ENCODE peak calls at places on chromosomes 13 and 19, in six cellular contexts. One of them, this sample, is unnamed. For H3K4me1, the result is how much of the 10 kb centered on the place peaks cover.

GRCh38 chr13:36453518-36453917 is 21.2 kb downstream of the CCNA1 start:
- DNase-seq in heart right ventricle: no peak
- DNase-seq in thyroid gland: no peak
- DNase-seq in right cardiac atrium: no peak
- DNase-seq in tibial nerve: no peak
- DNase-seq in breast epithelium: no peak
- DNase-seq in this sample: no peak

GRCh38 chr19:12202250-12202649 is 39.4 kb downstream of the ZNF136 start:
- DNase-seq in thyroid gland: peak
- DNase-seq in right cardiac atrium: no peak
- DNase-seq in breast epithelium: no peak
- DNase-seq in heart right ventricle: peak
- DNase-seq in tibial nerve: no peak
- DNase-seq in this sample: peak

GRCh38 chr13:111938743-111939142 is 128.2 kb upstream of the SOX1 start:
- DNase-seq in breast epithelium: no peak
- DNase-seq in tibial nerve: no peak
- DNase-seq in right cardiac atrium: no peak
- DNase-seq in thyroid gland: no peak
- DNase-seq in heart right ventricle: no peak
- DNase-seq in this sample: no peak

GRCh38 chr13:71320452-71320851 is 546.6 kb downstream of the DACH1 start:
- DNase-seq in thyroid gland: no peak
- DNase-seq in right cardiac atrium: no peak
- DNase-seq in tibial nerve: no peak
- DNase-seq in breast epithelium: no peak
- DNase-seq in heart right ventricle: no peak
- DNase-seq in this sample: no peak

GRCh38 chr19:28516415-28516872 is 696.5 kb downstream of the UQCRFS1 start:
- DNase-seq in right cardiac atrium: no peak
- DNase-seq in breast epithelium: no peak
- DNase-seq in thyroid gland: no peak
- DNase-seq in tibial nerve: no peak
- DNase-seq in heart right ventricle: no peak
- DNase-seq in this sample: no peak

GRCh38 chr19:28170066-28170465 is 1042.9 kb downstream of the UQCRFS1 start:
- DNase-seq in tibial nerve: no peak
- DNase-seq in thyroid gland: no peak
- DNase-seq in heart right ventricle: no peak
- DNase-seq in right cardiac atrium: no peak
- DNase-seq in breast epithelium: no peak
- DNase-seq in this sample: no peak

GRCh38 chr13:48579167-48579918 is 46.5 kb upstream of the RCBTB2 start:
- DNase-seq in tibial nerve: no peak
- DNase-seq in breast epithelium: no peak
- DNase-seq in thyroid gland: no peak
- DNase-seq in right cardiac atrium: no peak
- DNase-seq in heart right ventricle: peak
- DNase-seq in this sample: no peak

GRCh38 chr19:41249707-41250423 is 14.3 kb upstream of the HNRNPUL1 start:
- DNase-seq in thyroid gland: no peak
- DNase-seq in right cardiac atrium: no peak
- DNase-seq in breast epithelium: no peak
- DNase-seq in tibial nerve: no peak
- DNase-seq in heart right ventricle: no peak
- DNase-seq in this sample: no peak

GRCh38 chr19:19628499-19629134 is 597 bp upstream of the LPAR2 start:
- DNase-seq in breast epithelium: peak
- DNase-seq in right cardiac atrium: no peak
- DNase-seq in thyroid gland: peak
- DNase-seq in tibial nerve: no peak
- DNase-seq in heart right ventricle: no peak
- DNase-seq in this sample: no peak

GRCh38 chr19:18280247-18281081 is 958 bp downstream of the JUND start:
- DNase-seq in breast epithelium: peak
- DNase-seq in tibial nerve: peak
- DNase-seq in thyroid gland: peak
- DNase-seq in right cardiac atrium: peak
- DNase-seq in heart right ventricle: peak
- DNase-seq in this sample: peak

GRCh38 chr19:47004012-47004465 is 15.6 kb upstream of the NPAS1 start:
- DNase-seq in tibial nerve: no peak
- DNase-seq in right cardiac atrium: no peak
- DNase-seq in thyroid gland: no peak
- DNase-seq in heart right ventricle: no peak
- DNase-seq in breast epithelium: no peak
- DNase-seq in this sample: no peak

GRCh38 chr13:35711909-35712308 is 235.4 kb upstream of the MAB21L1 start:
- DNase-seq in thyroid gland: no peak
- DNase-seq in heart right ventricle: no peak
- DNase-seq in tibial nerve: no peak
- DNase-seq in breast epithelium: no peak
- DNase-seq in right cardiac atrium: no peak
- DNase-seq in this sample: no peak

GRCh38 chr13:82305588-82305987 is 1576.7 kb downstream of the SLITRK1 start:
- DNase-seq in tibial nerve: no peak
- DNase-seq in heart right ventricle: no peak
- DNase-seq in thyroid gland: no peak
- DNase-seq in right cardiac atrium: no peak
- DNase-seq in breast epithelium: no peak
- DNase-seq in this sample: no peak

GRCh38 chr13:62643007-62643483 is 1227.4 kb upstream of the PCDH20 start:
- DNase-seq in thyroid gland: no peak
- DNase-seq in tibial nerve: no peak
- DNase-seq in heart right ventricle: no peak
- DNase-seq in breast epithelium: no peak
- DNase-seq in right cardiac atrium: no peak
- DNase-seq in this sample: no peak

GRCh38 chr19:22610121-22610520 is 24.0 kb upstream of the ZNF492 start:
- DNase-seq in breast epithelium: no peak
- DNase-seq in thyroid gland: no peak
- DNase-seq in tibial nerve: no peak
- DNase-seq in heart right ventricle: no peak
- DNase-seq in right cardiac atrium: no peak
- DNase-seq in this sample: no peak

GRCh38 chr19:39416626-39417120 is 4.2 kb downstream of the PLEKHG2 start:
- DNase-seq in right cardiac atrium: no peak
- DNase-seq in breast epithelium: no peak
- DNase-seq in tibial nerve: no peak
- DNase-seq in thyroid gland: no peak
- DNase-seq in heart right ventricle: no peak
- DNase-seq in this sample: no peak

GRCh38 chr13:39970177-39970846 is 314.9 kb downstream of the COG6 start:
- DNase-seq in breast epithelium: no peak
- DNase-seq in tibial nerve: no peak
- DNase-seq in thyroid gland: no peak
- DNase-seq in heart right ventricle: no peak
- DNase-seq in right cardiac atrium: no peak
- DNase-seq in this sample: no peak

GRCh38 chr19:38497907-38498306 is 64.4 kb downstream of the RYR1 start:
- DNase-seq in heart right ventricle: no peak
- DNase-seq in thyroid gland: no peak
- DNase-seq in tibial nerve: no peak
- DNase-seq in right cardiac atrium: no peak
- DNase-seq in breast epithelium: no peak
- DNase-seq in this sample: no peak

GRCh38 chr19:1469936-1470863 is 8.8 kb downstream of the C19orf25 start:
- DNase-seq in tibial nerve: no peak
- DNase-seq in thyroid gland: peak
- DNase-seq in breast epithelium: peak
- DNase-seq in heart right ventricle: peak
- DNase-seq in right cardiac atrium: peak
- DNase-seq in this sample: peak

GRCh38 chr13:26340812-26341211 is 86.9 kb downstream of the CDK8 start:
- DNase-seq in tibial nerve: no peak
- DNase-seq in breast epithelium: no peak
- DNase-seq in thyroid gland: no peak
- DNase-seq in right cardiac atrium: no peak
- DNase-seq in heart right ventricle: no peak
- DNase-seq in this sample: no peak

GRCh38 chr19:47531640-47532387 is 17.0 kb upstream of the NAPA start:
- DNase-seq in tibial nerve: no peak
- DNase-seq in breast epithelium: no peak
- DNase-seq in thyroid gland: no peak
- DNase-seq in right cardiac atrium: no peak
- DNase-seq in heart right ventricle: no peak
- DNase-seq in this sample: no peak

GRCh38 chr19:5947435-5947834 is 30.5 kb downstream of the RANBP3 start:
- DNase-seq in heart right ventricle: peak
- DNase-seq in tibial nerve: peak
- DNase-seq in thyroid gland: peak
- DNase-seq in right cardiac atrium: peak
- DNase-seq in breast epithelium: peak
- DNase-seq in this sample: peak

GRCh38 chr19:5624154-5624663 is 1.3 kb downstream of the SAFB start:
- DNase-seq in heart right ventricle: peak
- DNase-seq in thyroid gland: peak
- DNase-seq in tibial nerve: peak
- DNase-seq in right cardiac atrium: peak
- DNase-seq in breast epithelium: peak
- DNase-seq in this sample: peak

GRCh38 chr13:25882732-25883357 is 169.0 kb downstream of the SHISA2 start:
- DNase-seq in right cardiac atrium: no peak
- DNase-seq in thyroid gland: peak
- DNase-seq in breast epithelium: no peak
- DNase-seq in heart right ventricle: no peak
- DNase-seq in tibial nerve: no peak
- DNase-seq in this sample: no peak

GRCh38 chr19:13153627-13154240 is 3.5 kb downstream of the IER2 start:
- DNase-seq in right cardiac atrium: peak
- DNase-seq in tibial nerve: no peak
- DNase-seq in breast epithelium: peak
- DNase-seq in thyroid gland: peak
- DNase-seq in heart right ventricle: no peak
- DNase-seq in this sample: no peak

GRCh38 chr19:30649934-30650614 is 277.9 kb downstream of the ZNF536 start:
- DNase-seq in right cardiac atrium: no peak
- DNase-seq in tibial nerve: no peak
- DNase-seq in heart right ventricle: peak
- DNase-seq in thyroid gland: peak
- DNase-seq in breast epithelium: no peak
- DNase-seq in this sample: no peak

GRCh38 chr19:8490873-8491272 is 11.6 kb downstream of the PRAM1 start:
- DNase-seq in thyroid gland: no peak
- DNase-seq in heart right ventricle: no peak
- DNase-seq in breast epithelium: no peak
- DNase-seq in right cardiac atrium: no peak
- DNase-seq in tibial nerve: no peak
- DNase-seq in this sample: no peak

GRCh38 chr13:57631607-57632275 is at the start of gene PCDH17:
- DNase-seq in thyroid gland: peak
- DNase-seq in heart right ventricle: peak
- DNase-seq in right cardiac atrium: peak
- DNase-seq in tibial nerve: no peak
- DNase-seq in breast epithelium: no peak
- DNase-seq in this sample: peak

GRCh38 chr13:26425439-26426358 is 131.8 kb upstream of the WASF3 start:
- DNase-seq in right cardiac atrium: peak
- DNase-seq in heart right ventricle: peak
- DNase-seq in tibial nerve: no peak
- DNase-seq in thyroid gland: peak
- DNase-seq in breast epithelium: no peak
- DNase-seq in this sample: no peak

DNA sequence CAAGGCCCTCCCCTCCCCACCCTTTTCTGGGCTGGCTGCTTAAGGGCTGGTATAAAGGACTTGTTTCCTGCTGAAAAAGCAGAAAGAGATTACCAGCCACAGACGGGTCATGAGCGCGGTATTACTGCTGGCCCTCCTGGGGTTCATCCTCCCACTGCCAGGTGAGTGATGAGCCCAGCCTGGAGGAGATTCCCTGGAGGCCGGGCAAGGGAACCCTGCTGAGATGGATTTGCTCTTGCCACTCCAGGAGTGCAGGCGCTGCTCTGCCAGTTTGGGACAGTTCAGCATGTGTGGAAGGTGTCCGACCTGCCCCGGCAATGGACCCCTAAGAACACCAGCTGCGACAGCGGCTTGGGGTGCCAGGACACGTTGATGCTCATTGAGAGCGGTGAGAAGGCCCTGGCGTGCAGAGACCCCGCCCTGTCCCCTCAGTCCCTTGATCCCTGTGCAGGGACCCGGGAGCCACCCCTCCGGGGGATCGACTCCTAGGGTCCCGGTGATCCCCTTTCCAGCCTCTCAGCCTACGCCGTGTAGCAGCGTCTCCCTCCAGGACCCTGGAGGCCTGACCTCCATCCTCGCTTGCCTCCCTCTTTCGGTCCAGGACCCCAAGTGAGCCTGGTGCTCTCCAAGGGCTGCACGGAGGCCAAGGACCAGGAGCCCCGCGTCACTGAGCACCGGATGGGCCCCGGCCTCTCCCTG is at the start of gene CD177:
- DNase-seq in thyroid gland: no peak
- DNase-seq in tibial nerve: no peak
- DNase-seq in breast epithelium: no peak
- DNase-seq in right cardiac atrium: no peak
- DNase-seq in heart right ventricle: no peak
- DNase-seq in this sample: no peak
- H3K27ac ChIP-seq in thyroid gland: no peak
- H3K27ac ChIP-seq in tibial nerve: peak
- H3K27ac ChIP-seq in breast epithelium: no peak
- H3K27ac ChIP-seq in right cardiac atrium: no peak
- H3K27ac ChIP-seq in heart right ventricle: no peak
- H3K27ac ChIP-seq in this sample: no peak

DNA sequence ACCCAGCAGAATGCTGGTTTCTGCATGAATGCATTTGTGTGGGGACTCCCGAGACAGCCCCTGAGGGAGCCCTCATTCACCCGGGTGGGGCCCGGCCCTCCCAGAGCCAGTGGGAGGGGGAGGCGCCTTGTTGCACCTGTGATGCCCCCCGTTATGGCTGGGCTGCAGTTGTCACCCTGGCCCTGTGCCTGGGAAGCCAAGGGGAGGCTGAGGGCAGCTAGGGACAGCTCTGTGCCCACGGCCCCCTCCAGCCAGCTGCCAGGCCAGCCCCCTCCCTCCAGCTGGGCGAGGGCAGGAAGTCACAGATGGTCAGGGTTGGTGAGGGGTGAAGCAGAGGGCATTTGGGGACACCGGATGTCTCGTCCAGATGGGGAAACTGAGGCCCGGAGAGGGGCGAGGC is 26.1 kb downstream of the NFIC start:
- DNase-seq in breast epithelium: no peak
- DNase-seq in thyroid gland: no peak
- DNase-seq in tibial nerve: no peak
- DNase-seq in right cardiac atrium: no peak
- DNase-seq in heart right ventricle: no peak
- DNase-seq in this sample: no peak
- H3K4me1 ChIP-seq in breast epithelium: under half
- H3K4me1 ChIP-seq in thyroid gland: under half
- H3K4me1 ChIP-seq in tibial nerve: half or more
- H3K4me1 ChIP-seq in right cardiac atrium: under half
- H3K4me1 ChIP-seq in heart right ventricle: half or more
- H3K4me1 ChIP-seq in this sample: half or more

GRCh38 chr13:30803791-30804190 is 68.4 kb downstream of the ALOX5AP start:
- DNase-seq in heart right ventricle: no peak
- DNase-seq in right cardiac atrium: no peak
- DNase-seq in thyroid gland: no peak
- DNase-seq in breast epithelium: no peak
- DNase-seq in tibial nerve: no peak
- DNase-seq in this sample: no peak
- H3K27ac ChIP-seq in heart right ventricle: no peak
- H3K27ac ChIP-seq in right cardiac atrium: no peak
- H3K27ac ChIP-seq in thyroid gland: no peak
- H3K27ac ChIP-seq in breast epithelium: peak
- H3K27ac ChIP-seq in tibial nerve: peak
- H3K27ac ChIP-seq in this sample: no peak

GRCh38 chr13:98537306-98537705 is 39.6 kb downstream of the STK24 start:
- DNase-seq in tibial nerve: no peak
- DNase-seq in breast epithelium: no peak
- DNase-seq in right cardiac atrium: no peak
- DNase-seq in heart right ventricle: no peak
- DNase-seq in thyroid gland: no peak
- DNase-seq in this sample: no peak
- H3K4me1 ChIP-seq in tibial nerve: half or more
- H3K4me1 ChIP-seq in breast epithelium: under half
- H3K4me1 ChIP-seq in right cardiac atrium: under half
- H3K4me1 ChIP-seq in heart right ventricle: half or more
- H3K4me1 ChIP-seq in thyroid gland: half or more
- H3K4me1 ChIP-seq in this sample: half or more

This sample was measured in left ventricle myocardium inferior.